ENCODE peak calls at places on chromosome 11, in ten cellular contexts. D is ovary, A is neural crest cell, T is endothelial cell, I is PC-9, U is IMR-90, J is astrocyte of the spinal cord, L is heart left ventricle, H is pancreas, N is stomach. V is an unnamed sample.

GRCh38 chr11:82234256-82234655 is 499.4 kb downstream of the FAM181B start:
- DNase-seq in N (no peak), U (no peak), A (no peak), D (no peak), L (no peak), J (no peak), T (no peak), I (no peak), H (no peak), V (no peak)

GRCh38 chr11:70483077-70483861 is 84.9 kb downstream of the CTTN start:
- DNase-seq in N (peak), H (no peak), J (peak), U (peak), A (no peak), I (peak), L (peak), T (peak), D (no peak), V (no peak)

GRCh38 chr11:128422576-128423370 is 164.6 kb downstream of the ETS1 start:
- DNase-seq in J (no peak), L (peak), U (no peak), T (no peak), N (peak), H (peak), A (no peak), D (no peak), I (no peak), V (no peak)

GRCh38 chr11:2166091-2166851 is 5.3 kb upstream of the INS start:
- DNase-seq in T (peak), N (peak), D (peak), A (peak), I (no peak), L (no peak), U (no peak), J (no peak), H (peak), V (peak)

GRCh38 chr11:133740928-133741327 is 104.4 kb downstream of the SPATA19 start:
- DNase-seq in J (no peak), A (no peak), U (no peak), T (no peak), N (no peak), L (no peak), I (no peak), D (no peak), H (no peak), V (no peak)

GRCh38 chr11:75273989-75274391 is 33.4 kb downstream of the TPBGL start:
- DNase-seq in N (peak), I (no peak), J (no peak), A (no peak), T (no peak), D (peak), L (no peak), U (no peak), H (no peak), V (no peak)

GRCh38 chr11:68328374-68329091 is 16.1 kb downstream of the LRP5 start:
- DNase-seq in J (peak), T (peak), H (no peak), A (peak), N (peak), L (peak), I (no peak), U (no peak), D (peak), V (no peak)

GRCh38 chr11:65448418-65449196 is 26.0 kb downstream of the NEAT1 start:
- DNase-seq in I (no peak), J (peak), T (no peak), D (peak), L (no peak), U (peak), N (peak), H (no peak), A (no peak), V (no peak)

GRCh38 chr11:14812776-14813175 is 79.3 kb downstream of the CYP2R1 start:
- DNase-seq in D (no peak), H (no peak), L (no peak), T (no peak), U (peak), A (no peak), J (no peak), I (no peak), N (no peak), V (no peak)

GRCh38 chr11:2574553-2575535 is 125.0 kb downstream of the KCNQ1OT1 start:
- DNase-seq in J (no peak), D (peak), A (no peak), N (peak), T (no peak), I (no peak), U (no peak), L (no peak), H (peak), V (peak)

GRCh38 chr11:35477871-35478270 is 47.5 kb downstream of the PAMR1 start:
- DNase-seq in N (no peak), U (no peak), D (no peak), J (no peak), L (no peak), A (no peak), I (no peak), H (no peak), T (no peak), V (peak)

GRCh38 chr11:94793002-94793401 is 24.8 kb downstream of the AMOTL1 start:
- DNase-seq in J (no peak), N (no peak), I (no peak), U (peak), A (no peak), L (no peak), H (no peak), D (no peak), T (no peak), V (no peak)

GRCh38 chr11:114310095-114310494 is 13.9 kb downstream of the NNMT start:
- DNase-seq in I (no peak), J (peak), U (no peak), A (no peak), H (no peak), D (no peak), N (no peak), L (no peak), T (no peak), V (no peak)

GRCh38 chr11:79501688-79502087 is 60.9 kb upstream of the TENM4 start:
- DNase-seq in I (no peak), A (no peak), H (no peak), N (no peak), U (no peak), L (no peak), D (no peak), J (no peak), T (no peak), V (no peak)

GRCh38 chr11:112285918-112286317 is 25.3 kb upstream of the PLET1 start:
- DNase-seq in N (no peak), T (no peak), J (peak), A (no peak), L (no peak), D (no peak), H (no peak), I (no peak), U (peak), V (no peak)

GRCh38 chr11:65861533-65862183 is 1.4 kb downstream of the MUS81 start:
- DNase-seq in D (no peak), J (no peak), U (no peak), I (no peak), L (no peak), A (no peak), T (peak), H (peak), N (no peak), V (no peak)

GRCh38 chr11:105670811-105671210 is 60.9 kb downstream of the GRIA4 start:
- DNase-seq in I (no peak), J (no peak), U (peak), L (no peak), H (no peak), A (no peak), N (no peak), D (no peak), T (no peak), V (no peak)

GRCh38 chr11:113554531-113554930 is 79.3 kb upstream of the DRD2 start:
- DNase-seq in I (no peak), A (no peak), U (no peak), D (no peak), J (no peak), T (no peak), L (no peak), N (peak), H (no peak), V (no peak)

GRCh38 chr11:14095882-14096281 is 133.4 kb downstream of the SPON1 start:
- DNase-seq in D (no peak), I (peak), U (no peak), H (no peak), A (no peak), L (no peak), N (no peak), T (no peak), J (no peak), V (no peak)

GRCh38 chr11:134363592-134363991 is 31.8 kb downstream of the GLB1L2 start:
- DNase-seq in N (no peak), I (no peak), L (no peak), A (no peak), T (no peak), H (no peak), D (peak), U (no peak), J (no peak), V (peak)

GRCh38 chr11:111734383-111735261 is 31.6 kb downstream of the PPP2R1B start:
- DNase-seq in T (no peak), N (no peak), J (peak), D (peak), U (no peak), L (no peak), I (no peak), A (no peak), H (no peak), V (no peak)

GRCh38 chr11:38667359-38667758 is 2069.3 kb upstream of the RAG2 start:
- DNase-seq in T (no peak), I (no peak), U (no peak), A (no peak), H (no peak), N (no peak), J (no peak), L (no peak), D (no peak), V (peak)

GRCh38 chr11:32829680-32830412 is at the start of gene PRRG4:
- DNase-seq in H (peak), A (peak), N (peak), D (peak), J (peak), I (peak), U (peak), T (peak), L (peak), V (peak)

GRCh38 chr11:3022300-3022967 is 30.3 kb upstream of the NAP1L4 start:
- DNase-seq in U (peak), T (no peak), I (no peak), J (peak), A (no peak), H (peak), D (no peak), L (no peak), N (no peak), V (no peak)

GRCh38 chr11:118238947-118239346 is 13.2 kb downstream of the MPZL3 start:
- DNase-seq in N (no peak), T (no peak), U (no peak), I (no peak), A (no peak), H (no peak), D (no peak), J (no peak), L (no peak), V (no peak)

GRCh38 chr11:12526789-12527188 is 147.4 kb upstream of the TEAD1 start:
- DNase-seq in A (no peak), I (no peak), T (no peak), U (peak), L (no peak), J (peak), H (no peak), D (no peak), N (no peak), V (no peak)

GRCh38 chr11:83508804-83509203 is 222.6 kb upstream of the CCDC90B start:
- DNase-seq in A (no peak), D (no peak), J (no peak), N (no peak), I (no peak), H (no peak), T (no peak), L (no peak), U (no peak), V (no peak)

GRCh38 chr11:125102544-125102943 is 8.9 kb downstream of the TMEM218 start:
- DNase-seq in H (no peak), T (no peak), N (no peak), J (no peak), A (no peak), D (no peak), U (peak), L (no peak), I (no peak), V (no peak)

GRCh38 chr11:29627541-29627940 is 389.3 kb downstream of the KCNA4 start:
- DNase-seq in D (no peak), J (peak), U (no peak), H (no peak), I (no peak), A (no peak), N (no peak), T (no peak), L (no peak), V (no peak)

GRCh38 chr11:3950996-3951662 is 95.7 kb downstream of the STIM1 start:
- DNase-seq in U (peak), H (no peak), L (no peak), I (no peak), D (no peak), A (no peak), N (no peak), J (peak), T (no peak), V (no peak)

GRCh38 chr11:74570266-74571061 is 21.9 kb upstream of the POLD3 start:
- DNase-seq in J (peak), A (peak), U (peak), D (peak), N (peak), T (peak), L (peak), I (peak), H (no peak), V (peak)

GRCh38 chr11:27427183-27427980 is 45.2 kb downstream of the LGR4 start:
- DNase-seq in L (no peak), A (no peak), U (peak), T (no peak), H (no peak), N (peak), J (peak), D (no peak), I (no peak), V (no peak)

GRCh38 chr11:94330789-94331188 is 26.4 kb downstream of the IZUMO1R start:
- DNase-seq in L (no peak), I (no peak), A (no peak), J (no peak), U (no peak), D (no peak), N (no peak), H (no peak), T (no peak), V (no peak)

GRCh38 chr11:125373426-125374391 is 122.4 kb downstream of the FEZ1 start:
- DNase-seq in L (peak), J (no peak), N (no peak), H (no peak), I (no peak), A (no peak), U (peak), D (no peak), T (no peak), V (no peak)

GRCh38 chr11:95713428-95713827 is 76.2 kb downstream of the FAM76B start:
- DNase-seq in L (no peak), U (no peak), D (no peak), T (no peak), I (no peak), H (no peak), J (no peak), A (no peak), N (no peak), V (no peak)

DNA sequence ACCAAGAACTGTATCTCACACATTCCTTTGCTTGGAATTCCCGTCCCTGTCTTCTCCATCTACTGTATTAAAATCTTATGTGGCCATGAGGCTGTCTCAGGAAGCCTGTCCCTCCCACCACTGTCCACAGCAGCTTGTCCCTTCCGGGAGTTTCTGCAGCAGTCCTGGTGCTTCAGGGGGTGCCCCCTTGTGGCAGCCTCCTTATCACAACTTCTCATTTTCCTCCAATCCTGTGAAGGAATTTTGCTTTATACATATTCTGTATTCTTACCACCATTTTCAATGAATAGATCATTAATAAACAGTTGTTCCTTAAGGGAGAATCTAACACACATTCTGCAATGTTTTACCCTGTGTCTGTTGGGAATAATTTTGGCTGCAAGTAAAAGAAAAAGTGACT is 220.4 kb upstream of the RAG2 start:
- DNase-seq in L (no peak), D (no peak), U (no peak), J (no peak), T (peak), A (no peak), I (peak), H (no peak), N (no peak), V (peak)
- TF ChIP-seq CTCF in L (no peak), D (no peak), U (peak), J (peak), T (no peak), A (peak), I (peak), H (no peak), N (no peak), V (peak)

GRCh38 chr11:60657880-60658279 is 41.5 kb upstream of the MS4A8 start:
- DNase-seq in U (no peak), L (no peak), H (peak), D (no peak), I (no peak), A (no peak), J (no peak), T (no peak), N (peak), V (no peak)

DNA sequence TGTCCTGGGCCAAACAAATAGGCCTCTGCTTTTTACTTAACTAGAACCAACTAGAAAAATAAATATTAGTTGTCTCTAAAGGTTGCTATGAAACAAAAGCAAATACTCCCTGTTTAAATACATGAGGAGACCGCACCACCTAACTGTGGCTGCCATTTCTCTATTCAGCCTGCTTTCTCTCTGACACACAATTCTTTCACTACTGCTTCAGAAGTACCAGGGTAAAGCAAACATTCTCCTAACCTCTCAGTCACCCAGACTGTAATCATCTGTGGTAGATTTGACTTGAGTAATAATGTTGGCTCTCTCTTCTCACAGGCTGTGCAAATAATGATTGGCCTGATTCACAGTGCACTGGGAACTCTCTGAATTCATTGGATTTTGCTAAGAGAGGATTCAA is 41.0 kb upstream of the MS4A8 start:
- DNase-seq in T (no peak), I (no peak), A (no peak), N (peak), D (no peak), U (no peak), L (no peak), H (no peak), J (no peak), V (no peak)
- TF ChIP-seq CTCF in T (no peak), I (no peak), A (no peak), N (no peak), D (no peak), U (no peak), L (no peak), H (no peak), J (no peak), V (no peak)

GRCh38 chr11:88332851-88333250 is 4.7 kb downstream of the CTSC start:
- DNase-seq in D (no peak), L (no peak), A (no peak), U (no peak), J (peak), I (no peak), H (no peak), N (no peak), T (no peak), V (no peak)
- TF ChIP-seq CTCF in D (no peak), L (no peak), A (no peak), U (no peak), J (no peak), I (no peak), H (no peak), N (no peak), T (no peak), V (no peak)

DNA sequence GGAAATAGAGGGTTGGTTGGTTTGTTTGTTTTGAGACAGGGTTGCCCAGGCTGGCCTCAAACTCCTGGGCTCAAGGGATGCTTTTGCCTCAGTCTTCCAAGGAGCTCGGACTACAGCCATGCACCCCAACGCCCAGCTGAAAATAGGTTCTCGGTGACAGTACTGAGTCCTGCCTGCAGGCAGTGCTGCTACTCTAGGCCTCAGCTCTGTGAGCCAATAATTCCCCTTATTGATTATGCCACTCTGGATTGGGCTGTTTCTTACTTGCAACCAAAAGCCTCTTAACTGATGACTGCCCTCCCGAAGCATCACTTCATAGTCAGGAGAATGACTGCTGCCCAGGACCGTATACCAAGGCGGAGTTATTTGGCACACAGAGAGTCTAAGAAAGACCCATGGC is 1.2 kb upstream of the C11orf16 start:
- DNase-seq in A (no peak), N (no peak), D (no peak), L (no peak), U (no peak), J (no peak), H (no peak), I (no peak), T (peak), V (peak)
- TF ChIP-seq CTCF in A (no peak), N (no peak), D (no peak), L (no peak), U (peak), J (peak), H (no peak), I (no peak), T (no peak), V (peak)

GRCh38 chr11:84962018-84962417 is 665.1 kb downstream of the DLG2 start:
- DNase-seq in J (no peak), D (no peak), N (no peak), I (no peak), T (no peak), H (no peak), L (no peak), A (no peak), U (no peak), V (no peak)

GRCh38 chr11:84965484-84965883 is 661.7 kb downstream of the DLG2 start:
- DNase-seq in A (no peak), T (no peak), D (no peak), L (no peak), I (no peak), J (no peak), N (no peak), H (no peak), U (no peak), V (no peak)

GRCh38 chr11:84969103-84969502 is 658.0 kb downstream of the DLG2 start:
- DNase-seq in A (no peak), L (peak), T (no peak), U (no peak), H (no peak), D (no peak), J (peak), N (no peak), I (no peak), V (no peak)

GRCh38 chr11:84958295-84958694 is 668.8 kb downstream of the DLG2 start:
- DNase-seq in I (no peak), L (no peak), T (no peak), J (no peak), U (no peak), A (no peak), H (no peak), N (no peak), D (no peak), V (no peak)

GRCh38 chr11:84963240-84963639 is 663.9 kb downstream of the DLG2 start:
- DNase-seq in T (no peak), U (no peak), J (no peak), N (no peak), H (no peak), A (no peak), D (no peak), I (no peak), L (no peak), V (no peak)
- TF ChIP-seq CTCF in T (no peak), U (no peak), J (no peak), N (no peak), H (no peak), A (no peak), D (no peak), I (no peak), L (no peak), V (no peak)

DNA sequence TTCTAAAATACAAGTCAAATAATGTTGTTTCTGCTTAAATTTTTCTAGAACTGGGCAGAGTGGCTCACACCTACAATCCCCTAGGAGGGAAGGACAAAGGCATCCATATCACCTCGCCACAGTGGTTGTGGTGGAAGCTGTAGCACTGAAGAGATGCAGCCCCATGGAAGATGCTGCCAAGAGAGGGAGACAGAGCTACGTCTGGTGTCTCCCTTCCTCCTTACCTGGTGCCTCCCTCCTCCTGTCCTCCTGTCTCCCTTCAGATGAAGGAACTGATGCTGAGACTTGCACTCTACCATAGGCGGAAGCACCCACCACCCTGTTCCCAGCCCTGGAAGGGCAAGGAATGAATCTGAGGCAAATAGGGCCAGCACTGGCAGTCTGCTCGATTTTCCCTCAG is 22.3 kb downstream of the MMP27 start:
- DNase-seq in A (no peak), I (no peak), N (no peak), H (no peak), D (no peak), J (no peak), L (no peak), U (no peak), T (no peak), V (no peak)
- TF ChIP-seq CTCF in A (no peak), I (no peak), N (no peak), H (no peak), D (no peak), J (no peak), L (no peak), U (no peak), T (no peak), V (no peak)

V was measured in glutamatergic neuron.